ENCODE peak calls at places on chromosomes 12 and 14, in eight cellular contexts. G is iPS-NIHi11; S is NCI-H345; X is upper lobe of right lung; P is NB4; U is stimulated activated CD4-positive, alpha-beta T cell treated with anti-CD3 and anti-CD28 coated beads, Interleukin-15, amount 100 ng/mL, for 1 hour; Y is right cardiac atrium; J is mesenchymal stem cell. I is an unnamed sample.

GRCh38 chr14:23300687-23301223 is 1.9 kb downstream of the PPP1R3E start:
- DNase-seq in J (no peak), Y (peak), X (no peak), P (peak), S (no peak), U (no peak), G (no peak), I (peak)

GRCh38 chr12:78119351-78119918 is 288.7 kb downstream of the NAV3 start:
- DNase-seq in X (no peak), J (no peak), P (no peak), U (no peak), Y (no peak), G (no peak), S (no peak), I (no peak)

GRCh38 chr12:71581206-71581605 is 82.4 kb downstream of the ZFC3H1 start:
- DNase-seq in Y (no peak), S (no peak), X (no peak), J (no peak), P (no peak), U (no peak), G (peak), I (no peak)

GRCh38 chr12:100851637-100852036 is 57.1 kb downstream of the ANO4 start:
- DNase-seq in X (no peak), Y (no peak), P (no peak), U (no peak), G (no peak), S (no peak), J (no peak), I (no peak)

GRCh38 chr14:101473795-101474562 is 87.3 kb upstream of the DIO3 start:
- DNase-seq in Y (no peak), U (no peak), X (peak), S (no peak), P (no peak), J (no peak), G (no peak), I (no peak)

GRCh38 chr14:96362071-96362964 is 823 bp downstream of the ATG2B start:
- DNase-seq in X (no peak), P (peak), S (peak), J (peak), Y (peak), G (peak), U (peak), I (peak)

GRCh38 chr14:61238611-61239010 is 42.5 kb downstream of the TMEM30B start:
- DNase-seq in S (no peak), Y (no peak), U (no peak), G (no peak), P (no peak), J (no peak), X (no peak), I (no peak)

GRCh38 chr12:40253936-40254335 is 29.1 kb downstream of the LRRK2 start:
- DNase-seq in P (no peak), J (no peak), X (no peak), S (no peak), Y (no peak), G (no peak), U (no peak), I (no peak)

GRCh38 chr12:68880660-68881325 is 52.2 kb downstream of the CPM start:
- DNase-seq in U (no peak), Y (no peak), J (no peak), S (no peak), X (no peak), P (no peak), G (no peak), I (no peak)

GRCh38 chr14:54676822-54677708 is 110.1 kb downstream of the SAMD4A start:
- DNase-seq in J (peak), Y (peak), G (peak), P (no peak), X (no peak), S (no peak), U (no peak), I (no peak)

GRCh38 chr12:85865905-85866304 is 8.2 kb upstream of the NTS start:
- DNase-seq in S (no peak), P (no peak), U (no peak), G (no peak), J (peak), Y (peak), X (no peak), I (no peak)

GRCh38 chr12:54853933-54854538 is at the start of gene MUCL1:
- DNase-seq in U (peak), G (peak), X (no peak), J (peak), S (peak), P (peak), Y (no peak), I (peak)

GRCh38 chr12:124388679-124389536 is 94.0 kb downstream of the RFLNA start:
- DNase-seq in X (peak), S (no peak), J (peak), G (peak), U (peak), P (no peak), Y (peak), I (peak)

GRCh38 chr12:51505363-51505762 is 80.7 kb downstream of the SLC4A8 start:
- DNase-seq in J (no peak), X (no peak), U (no peak), G (no peak), S (no peak), P (no peak), Y (no peak), I (no peak)

GRCh38 chr12:124391340-124392261 is 96.7 kb downstream of the RFLNA start:
- DNase-seq in P (peak), J (peak), G (no peak), U (no peak), Y (peak), X (peak), S (no peak), I (peak)

GRCh38 chr12:115155665-115156645 is 472.0 kb upstream of the TBX3 start:
- DNase-seq in P (no peak), X (no peak), J (peak), S (no peak), U (no peak), Y (no peak), G (no peak), I (no peak)

GRCh38 chr12:124694846-124695497 is 127.6 kb upstream of the NCOR2 start:
- DNase-seq in J (no peak), P (peak), S (no peak), Y (peak), G (no peak), X (no peak), U (no peak), I (no peak)

GRCh38 chr12:64207453-64207852 is 14.6 kb downstream of the KICS2 start:
- DNase-seq in P (no peak), G (no peak), X (no peak), U (no peak), J (no peak), Y (no peak), S (no peak), I (no peak)

GRCh38 chr12:6367065-6367968 is 8.0 kb downstream of the SCNN1A start:
- DNase-seq in G (no peak), Y (no peak), U (no peak), X (no peak), S (no peak), P (peak), J (peak), I (no peak)

GRCh38 chr12:14111230-14111865 is 129.9 kb upstream of the GRIN2B start:
- DNase-seq in S (no peak), G (peak), J (no peak), P (peak), X (no peak), Y (no peak), U (no peak), I (no peak)

GRCh38 chr14:74946659-74947281 is 8.6 kb downstream of the PGF start:
- DNase-seq in Y (no peak), G (no peak), P (no peak), U (no peak), S (no peak), J (no peak), X (no peak), I (no peak)

GRCh38 chr12:127063339-127064090 is 1203.5 kb upstream of the TMEM132C start:
- DNase-seq in S (no peak), G (no peak), X (no peak), J (no peak), P (no peak), Y (no peak), U (no peak), I (no peak)

I was measured in activated effector memory CD4-positive, alpha-beta T cell treated with anti-CD3 and anti-CD28 coated beads, Interleukin-2, amount 50 U/mL, for 16 hours.